ENCODE peak calls at places on chromosomes 6 and 20, in six cellular contexts. X is HFF-Myc; S is activated T-helper 1 cell treated with anti-CD3 and anti-CD28 coated beads, Interleukin-2, amount 50 U/mL, for 16 hours; U is AG08395; O is tibial artery; E is stimulated activated CD4-positive, alpha-beta T cell treated with anti-CD3 and anti-CD28 coated beads, Interleukin-2, amount 100 ng/mL, for 48 hours. P is an unnamed sample.

GRCh38 chr20:32203556-32204484 is 3.7 kb downstream of the PLAGL2 start:
- DNase-seq in S (no peak), E (peak; percentile 66), U (no peak), O (no peak), X (no peak), P (no peak)

GRCh38 chr6:33279971-33280511 is 3.1 kb downstream of the B3GALT4 start:
- DNase-seq in O (no peak), S (no peak), X (no peak), U (peak; percentile 45), E (no peak), P (peak; percentile 64)

GRCh38 chr6:150881911-150882481 is 16.5 kb downstream of the MTHFD1L start:
- DNase-seq in U (peak; percentile 93), X (peak; percentile 86), S (no peak), E (no peak), O (peak; percentile 82), P (peak; percentile 100)

GRCh38 chr20:36275011-36275410 is 31.1 kb upstream of the DLGAP4 start:
- DNase-seq in S (no peak), O (peak; percentile 34), E (no peak), X (no peak), U (no peak), P (no peak)

GRCh38 chr6:15994814-15995459 is 133.9 kb upstream of the MYLIP start:
- DNase-seq in U (no peak), S (no peak), X (no peak), E (no peak), O (no peak), P (no peak)

GRCh38 chr6:56683882-56684281 is 41.2 kb upstream of the DST start:
- DNase-seq in S (no peak), E (no peak), O (peak; percentile 79), U (peak; percentile 78), X (no peak), P (peak; percentile 93)

GRCh38 chr6:38404900-38405556 is 234.7 kb downstream of the BTBD9 start:
- DNase-seq in O (no peak), X (no peak), S (no peak), U (no peak), E (no peak), P (peak; percentile 7)

GRCh38 chr6:148954934-148955915 is 208.4 kb downstream of the UST start:
- DNase-seq in S (no peak), U (no peak), X (no peak), E (no peak), O (no peak), P (peak; percentile 63)

GRCh38 chr6:134787261-134787871 is 162.5 kb downstream of the ALDH8A1 start:
- DNase-seq in X (no peak), E (no peak), O (no peak), U (peak; percentile 54), S (no peak), P (peak; percentile 74)

GRCh38 chr20:57147185-57147584 is 119.3 kb downstream of the BMP7 start:
- DNase-seq in E (no peak), O (no peak), U (no peak), S (no peak), X (no peak), P (no peak)

GRCh38 chr6:160767019-160767646 is 65.1 kb downstream of the PLG start:
- DNase-seq in U (peak; percentile 57), O (peak; percentile 71), S (no peak), E (peak; percentile 57), X (no peak), P (no peak)

GRCh38 chr6:30908700-30909099 is 693 bp downstream of the GTF2H4 start:
- DNase-seq in O (no peak), E (no peak), X (no peak), S (no peak), U (no peak), P (no peak)

GRCh38 chr20:23161968-23162696 is 76.0 kb upstream of the CD93 start:
- DNase-seq in X (no peak), E (no peak), S (no peak), O (peak; percentile 89), U (no peak), P (no peak)

GRCh38 chr20:32160341-32160740 is 47.2 kb downstream of the PLAGL2 start:
- DNase-seq in X (no peak), O (peak; percentile 45), U (no peak), E (no peak), S (no peak), P (no peak)